ENCODE peak calls at places on chromosome 13, in seven cellular contexts. Q is stimulated activated CD8-positive, alpha-beta memory T cell treated with anti-CD3 and anti-CD28 coated beads, Interleukin-15, amount 100 ng/mL, for 4 hours; F is activated naive CD4-positive, alpha-beta T cell treated with anti-CD3 and anti-CD28 coated beads, Interleukin-2, amount 50 U/mL, for 16 hours; V is activated naive CD8-positive, alpha-beta T cell treated with anti-CD3 and anti-CD28 coated beads, Interleukin-2, amount 10 ng/mL, durations not matched to agents 7 days and 5 days; W is Ammon's horn; R is anterior cingulate cortex; L is astrocyte of the spinal cord. Z is an unnamed sample.

GRCh38 chr13:110841846-110842245 is 73.0 kb downstream of the ANKRD10 start:
- DNase-seq in W (no peak), F (no peak), R (no peak), V (no peak), Q (no peak), L (no peak), Z (no peak)

GRCh38 chr13:49655906-49656305 is 27.6 kb downstream of the ARL11 start:
- DNase-seq in L (no peak), F (no peak), Q (no peak), W (no peak), R (no peak), V (no peak), Z (peak; percentile 30)

GRCh38 chr13:82688400-82688999 is 1193.8 kb downstream of the SLITRK1 start:
- DNase-seq in Q (no peak), F (no peak), L (peak; percentile 23), V (no peak), R (no peak), W (no peak), Z (no peak)

GRCh38 chr13:30738946-30739528 is 3.7 kb downstream of the ALOX5AP start:
- DNase-seq in R (no peak), V (peak; percentile 19), F (no peak), Q (no peak), L (no peak), W (no peak), Z (no peak)

GRCh38 chr13:51943721-51944120 is 67.5 kb downstream of the ATP7B start:
- DNase-seq in L (no peak), V (no peak), Q (no peak), W (no peak), R (no peak), F (no peak), Z (no peak)

GRCh38 chr13:37769078-37769477 is 100.5 kb downstream of the TRPC4 start:
- DNase-seq in W (no peak), Q (no peak), F (no peak), R (no peak), L (no peak), V (no peak), Z (no peak)

GRCh38 chr13:100497394-100497793 is 91.2 kb downstream of the GGACT start:
- DNase-seq in L (peak; percentile 71), Q (no peak), F (no peak), V (no peak), W (no peak), R (no peak), Z (no peak)

GRCh38 chr13:92387245-92387644 is 839.4 kb upstream of the GPC6 start:
- DNase-seq in L (no peak), F (no peak), W (no peak), R (no peak), Q (no peak), V (no peak), Z (no peak)

GRCh38 chr13:42275098-42275471 is 3.1 kb downstream of the AKAP11 start:
- DNase-seq in F (no peak), L (no peak), R (no peak), W (peak; percentile 46), V (no peak), Q (no peak), Z (no peak)

GRCh38 chr13:87259479-87260083 is 411.6 kb upstream of the SLITRK5 start:
- DNase-seq in R (no peak), Q (no peak), L (no peak), V (no peak), W (no peak), F (no peak), Z (no peak)

GRCh38 chr13:69585656-69586055 is 522.0 kb upstream of the ATXN8OS start:
- DNase-seq in R (no peak), F (no peak), L (no peak), W (no peak), V (no peak), Q (no peak), Z (no peak)

GRCh38 chr13:56335775-56336174 is 804.9 kb upstream of the PRR20A start:
- DNase-seq in R (no peak), F (no peak), V (no peak), Q (no peak), L (no peak), W (no peak), Z (no peak)

GRCh38 chr13:79990048-79990447 is 350.9 kb downstream of the SPRY2 start:
- DNase-seq in F (no peak), R (no peak), V (no peak), W (no peak), Q (no peak), L (no peak), Z (no peak)